ENCODE peak calls at places on chromosomes 6 and 20, in five cellular contexts. N is neuronal stem cell; K is mesendoderm; U is CD8-positive, alpha-beta memory T cell; P is brain microvascular endothelial cell. R is an unnamed sample. For H3K36me3, the result is how much of the 10 kb centered on the place peaks cover.

GRCh38 chr6:75202676-75203131 is 3.1 kb downstream of the COL12A1 start:
- DNase-seq in P (no peak), K (peak), U (no peak), N (no peak), R (peak)

GRCh38 chr6:54876365-54876764 is 29.8 kb downstream of the FAM83B start:
- DNase-seq in U (no peak), N (no peak), K (no peak), P (no peak), R (no peak)

GRCh38 chr20:37602634-37603033 is 75.0 kb upstream of the BLCAP start:
- DNase-seq in U (no peak), K (no peak), N (no peak), P (no peak), R (no peak)

GRCh38 chr20:63941282-63942060 is 14.7 kb downstream of the UCKL1 start:
- DNase-seq in K (peak), U (peak), P (no peak), N (no peak), R (peak)

GRCh38 chr6:149190228-149190831 is 127.2 kb upstream of the TAB2 start:
- DNase-seq in U (peak), N (no peak), P (peak), K (peak), R (peak)

GRCh38 chr20:18852318-18852717 is 38.7 kb downstream of the SCP2D1 start:
- DNase-seq in U (no peak), K (no peak), P (no peak), N (no peak), R (no peak)

GRCh38 chr20:31602779-31603441 is 2.2 kb upstream of the ID1 start:
- DNase-seq in P (peak), N (no peak), K (no peak), U (no peak), R (peak)

GRCh38 chr6:135722679-135723078 is 128.8 kb upstream of the PDE7B start:
- DNase-seq in P (peak), U (no peak), K (no peak), N (no peak), R (no peak)

GRCh38 chr20:62804021-62804631 is 509 bp upstream of the OGFR start:
- DNase-seq in P (no peak), K (no peak), U (peak), N (no peak), R (no peak)

GRCh38 chr6:26415791-26416190 is 13.7 kb downstream of the BTN3A1 start:
- DNase-seq in P (no peak), K (no peak), U (no peak), N (no peak), R (no peak)

GRCh38 chr20:25295386-25296093 is 47.7 kb downstream of the PYGB start:
- DNase-seq in P (no peak), K (peak), U (no peak), N (no peak), R (peak)

GRCh38 chr20:17377222-17377621 is 150.4 kb downstream of the PCSK2 start:
- DNase-seq in N (no peak), K (no peak), U (no peak), P (no peak), R (no peak)

DNA sequence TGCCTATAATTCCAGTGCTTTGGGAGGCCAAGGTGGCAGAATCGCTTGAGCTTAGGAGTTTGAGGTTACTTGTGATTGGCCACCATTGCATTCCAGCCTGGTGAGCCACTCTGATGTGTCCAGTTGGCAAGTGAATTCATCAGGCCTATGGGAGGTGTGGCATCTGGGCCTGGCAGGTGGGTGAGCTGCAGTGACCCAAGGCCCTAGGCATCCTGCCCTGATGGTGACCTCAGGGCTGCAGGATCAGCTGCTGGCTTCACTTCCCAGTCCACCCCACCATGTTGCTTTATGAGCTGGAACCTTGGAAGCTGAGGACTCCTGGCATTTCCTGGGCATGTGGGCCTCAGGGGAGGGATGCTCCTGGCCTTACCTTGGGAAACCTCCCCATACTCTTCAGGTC is 20.5 kb downstream of the RSPH9 start:
- DNase-seq in U (no peak), N (no peak), K (peak), P (no peak), R (no peak)
- H3K36me3 ChIP-seq in U (under half), N (under half), K (under half), P (under half), R (under half)

DNA sequence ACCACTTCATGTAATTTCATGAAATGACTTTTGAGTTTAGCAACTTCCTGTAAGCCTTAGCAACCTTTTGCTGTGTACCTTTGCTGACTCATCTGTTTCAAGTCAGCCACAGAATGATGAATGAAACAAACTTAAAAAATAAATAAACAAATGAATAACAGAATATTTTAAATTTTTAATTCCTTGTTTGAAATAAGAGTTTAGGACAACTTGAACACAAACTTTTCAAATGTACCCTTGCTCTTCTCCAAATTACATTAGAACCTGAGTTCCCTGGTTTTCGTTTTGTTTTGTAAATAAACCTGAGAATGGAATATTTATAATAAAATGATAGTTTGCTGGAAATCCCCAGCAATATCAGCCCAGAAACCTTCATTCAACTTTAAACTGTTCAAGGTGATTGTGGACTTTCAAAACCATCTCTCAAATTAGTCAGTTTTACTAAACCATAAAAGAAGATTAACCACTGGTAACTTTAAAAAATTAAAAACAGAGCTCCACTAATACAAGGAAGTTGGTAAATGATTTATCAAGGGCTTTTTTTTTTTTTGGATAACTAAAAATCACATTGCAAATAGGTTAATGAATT is 10.1 kb downstream of the MBOAT1 start:
- DNase-seq in N (no peak), K (peak), U (no peak), P (no peak), R (no peak)
- H3K36me3 ChIP-seq in N (under half), K (under half), U (under half), P (under half), R (under half)

GRCh38 chr6:32459781-32460424 is 20.2 kb downstream of the HLA-DRA start:
- DNase-seq in U (no peak), K (no peak), N (no peak), P (no peak), R (no peak)
- H3K36me3 ChIP-seq in U (under half), K (under half), N (under half), P (under half), R (under half)

DNA sequence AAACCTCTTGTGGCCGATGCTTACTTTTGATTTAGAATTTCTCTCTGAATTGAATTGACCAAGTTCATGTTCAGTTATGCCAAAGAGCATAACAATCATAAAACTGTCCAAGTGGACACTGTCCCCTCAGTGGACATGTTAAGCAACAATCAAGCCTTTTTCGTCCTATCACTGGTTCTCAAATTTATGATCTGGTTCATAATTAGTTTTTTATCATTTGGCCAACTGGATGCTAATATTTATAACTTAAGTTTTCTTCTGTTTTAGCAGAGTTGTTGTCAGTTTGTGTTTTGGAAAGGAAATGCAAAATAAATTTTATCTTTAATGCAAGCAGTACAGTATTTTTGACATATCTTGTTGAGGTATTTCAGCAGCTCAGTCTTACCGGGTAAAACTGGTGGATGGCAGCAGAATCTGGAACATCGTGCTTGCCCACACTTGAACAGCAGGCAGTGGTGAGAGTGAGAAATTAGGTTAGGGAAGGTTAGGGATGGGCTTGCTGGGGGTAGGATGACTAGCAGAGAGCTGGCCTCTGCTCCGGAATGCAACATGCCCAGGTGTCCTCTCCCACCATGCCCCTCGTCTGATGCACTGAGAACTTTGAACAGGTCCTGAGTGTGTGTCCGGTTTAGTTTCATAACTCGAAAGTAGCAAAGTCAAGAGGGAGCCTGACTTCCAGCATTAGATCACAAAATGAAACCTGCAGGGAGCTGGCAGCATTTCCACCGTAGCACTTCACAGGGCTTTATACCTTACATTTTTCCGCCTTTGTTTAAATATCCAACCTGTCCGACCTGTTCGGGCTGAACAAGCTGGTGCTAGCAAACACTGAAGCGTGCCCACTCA is 93.1 kb downstream of the RREB1 start:
- DNase-seq in P (no peak), N (no peak), U (no peak), K (no peak), R (no peak)
- H3K36me3 ChIP-seq in P (under half), N (under half), U (under half), K (under half), R (under half)

GRCh38 chr6:163945813-163946212 is 531.3 kb downstream of the QKI start:
- DNase-seq in P (no peak), U (no peak), K (no peak), N (no peak), R (no peak)

GRCh38 chr6:163942790-163943189 is 528.3 kb downstream of the QKI start:
- DNase-seq in N (no peak), P (no peak), K (no peak), U (no peak), R (no peak)

GRCh38 chr6:163946437-163946836 is 531.9 kb downstream of the QKI start:
- DNase-seq in U (no peak), N (no peak), K (no peak), P (no peak), R (no peak)

GRCh38 chr6:163943647-163944395 is 529.3 kb downstream of the QKI start:
- DNase-seq in K (peak), N (peak), P (peak), U (no peak), R (peak)

DNA sequence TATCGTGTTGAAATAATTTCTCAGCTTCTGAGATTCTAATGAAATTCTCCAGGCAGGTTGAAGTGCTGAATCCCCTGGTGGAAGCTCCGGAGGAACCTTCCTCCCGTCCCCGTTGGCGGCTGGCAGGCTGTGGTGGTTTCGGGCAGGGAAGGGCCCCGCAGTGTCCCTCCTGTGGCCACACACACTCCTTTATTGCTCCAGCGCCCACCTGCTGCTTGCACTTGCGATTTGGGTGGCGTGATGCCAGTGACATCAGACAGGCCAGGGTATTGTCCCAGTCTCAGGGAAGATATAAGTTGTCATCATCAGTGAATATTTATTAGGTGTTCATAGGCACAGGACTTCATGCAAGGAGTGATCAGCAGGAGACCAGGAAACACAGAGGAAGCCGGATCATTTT is 530.4 kb downstream of the QKI start:
- DNase-seq in U (no peak), N (no peak), K (peak), P (no peak), R (no peak)
- H3K36me3 ChIP-seq in U (under half), N (under half), K (under half), P (under half), R (under half)

DNA sequence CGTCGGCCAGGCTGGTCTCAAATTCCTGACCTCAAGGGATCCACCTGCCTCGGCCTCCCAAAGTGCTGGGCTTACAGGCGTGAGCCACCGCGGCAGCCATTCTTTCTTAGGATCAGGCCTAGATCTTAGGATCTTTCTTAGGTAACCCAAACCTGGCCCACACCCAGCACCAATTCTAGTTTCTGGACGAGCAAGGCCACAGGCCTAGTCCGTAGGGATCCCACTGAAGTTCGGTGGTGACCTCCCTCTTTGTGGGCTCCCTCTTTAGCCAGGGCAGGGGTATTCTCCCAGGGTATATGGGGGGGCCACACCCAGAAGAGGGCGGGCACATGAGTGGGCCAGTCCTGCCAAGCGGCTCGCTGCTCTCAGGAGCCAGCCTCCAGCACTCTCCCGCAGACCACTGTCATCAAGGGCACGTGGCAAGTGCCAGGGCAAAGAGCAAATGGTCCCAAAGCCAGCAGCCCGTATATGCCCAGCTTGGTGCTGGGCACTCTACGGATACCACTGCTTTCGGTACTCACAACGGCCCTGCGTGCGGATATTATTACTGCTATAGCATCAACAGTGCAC is 6.5 kb downstream of the PXDC1 start:
- DNase-seq in P (no peak), N (no peak), K (no peak), U (no peak), R (no peak)
- H3K36me3 ChIP-seq in P (under half), N (under half), K (under half), U (under half), R (under half)

GRCh38 chr6:31145386-31145785 is 6.5 kb upstream of the PSORS1C2 start:
- DNase-seq in U (no peak), K (no peak), N (no peak), P (no peak), R (no peak)
- H3K36me3 ChIP-seq in U (under half), K (under half), N (under half), P (under half), R (under half)

DNA sequence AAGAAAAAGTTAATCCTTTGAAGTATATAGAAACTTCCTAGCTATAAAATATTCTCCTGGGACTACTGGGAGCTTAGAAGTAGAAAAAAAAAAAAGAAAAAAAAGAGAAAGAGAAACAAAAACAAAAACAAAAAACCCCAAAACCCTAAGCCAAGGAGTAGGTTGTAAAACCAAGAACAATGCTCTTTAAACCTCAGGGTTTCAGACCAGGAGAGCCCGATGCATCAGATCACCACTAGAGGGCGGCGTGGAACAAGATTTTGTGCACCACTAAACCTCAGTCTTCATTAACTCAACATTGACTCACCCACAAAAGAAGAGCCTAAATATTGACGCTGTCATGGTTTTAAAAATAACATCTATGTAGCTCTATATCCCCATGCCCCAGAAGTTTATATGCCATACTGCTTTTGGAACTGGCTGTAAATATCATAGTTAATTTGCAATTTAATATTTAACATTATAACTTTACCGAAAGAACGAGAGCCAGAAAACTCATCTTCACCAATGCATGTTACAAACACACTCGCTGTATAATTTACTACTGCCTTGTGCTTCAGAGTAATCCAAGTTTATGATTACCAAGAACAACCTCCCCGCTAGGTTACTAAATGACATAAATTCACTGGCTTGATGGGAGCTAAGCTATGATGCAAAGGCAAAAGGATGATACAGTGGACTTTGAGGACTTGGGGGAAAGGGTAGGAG is 19.2 kb downstream of the MCUR1 start:
- DNase-seq in P (peak), N (peak), K (peak), U (peak), R (peak)
- H3K36me3 ChIP-seq in P (under half), N (under half), K (under half), U (under half), R (under half)